ENCODE peak calls at places on chromosomes 13 and 19, in seven cellular contexts. K, R, Z, P, N, G and O are unnamed samples.

GRCh38 chr13:28574617-28575142 is 79.8 kb upstream of the FLT1 start:
- DNase-seq in G (no peak), K (peak), N (peak), R (no peak), P (no peak), Z (peak), O (no peak)

GRCh38 chr19:49851456-49852259 is 699 bp downstream of the PTOV1 start:
- DNase-seq in Z (no peak), R (peak), G (no peak), K (no peak), N (no peak), P (peak), O (peak)

GRCh38 chr19:1069009-1069779 is 2.2 kb downstream of the ARHGAP45 start:
- DNase-seq in N (no peak), Z (no peak), G (no peak), R (peak), P (no peak), K (no peak), O (peak)

GRCh38 chr19:452829-453228 is 8.0 kb downstream of the SHC2 start:
- DNase-seq in R (no peak), N (no peak), Z (no peak), G (no peak), K (no peak), P (no peak), O (no peak)

GRCh38 chr13:35979378-35979911 is 151.7 kb downstream of the DCLK1 start:
- DNase-seq in K (peak), N (peak), R (peak), P (peak), G (no peak), Z (peak), O (no peak)

GRCh38 chr19:4328243-4328990 is 10.2 kb downstream of the STAP2 start:
- DNase-seq in K (no peak), R (peak), Z (peak), N (peak), P (peak), G (peak), O (peak)

GRCh38 chr19:39402417-39403297 is 4.0 kb upstream of the ZFP36 start:
- DNase-seq in Z (peak), K (peak), R (peak), N (peak), P (peak), G (peak), O (peak)

GRCh38 chr13:29621401-29621800 is 25.9 kb upstream of the SLC7A1 start:
- DNase-seq in P (no peak), Z (peak), G (no peak), R (no peak), K (peak), N (peak), O (no peak)

GRCh38 chr19:42555801-42556200 is 27.5 kb upstream of the CEACAM1 start:
- DNase-seq in P (no peak), N (no peak), Z (no peak), K (no peak), G (no peak), R (no peak), O (no peak)

GRCh38 chr19:30014770-30015169 is 72.7 kb downstream of the URI1 start:
- DNase-seq in N (no peak), P (no peak), Z (no peak), G (no peak), R (no peak), K (no peak), O (no peak)

GRCh38 chr19:47719047-47719885 is 6.0 kb downstream of the EHD2 start:
- DNase-seq in R (peak), G (peak), P (peak), N (peak), K (peak), Z (peak), O (peak)

GRCh38 chr13:98454389-98454881 is 122.5 kb downstream of the STK24 start:
- DNase-seq in K (peak), R (no peak), N (peak), Z (peak), P (peak), G (no peak), O (no peak)

GRCh38 chr13:106061781-106062180 is 473.7 kb downstream of the EFNB2 start:
- DNase-seq in Z (no peak), G (no peak), N (no peak), K (no peak), P (no peak), R (no peak), O (no peak)

GRCh38 chr19:37306383-37306963 is 64.4 kb upstream of the ZNF527 start:
- DNase-seq in K (no peak), N (no peak), R (no peak), G (no peak), P (no peak), Z (no peak), O (no peak)

GRCh38 chr19:37304190-37304883 is 66.6 kb upstream of the ZNF527 start:
- DNase-seq in N (no peak), G (no peak), P (no peak), R (peak), Z (no peak), K (no peak), O (peak)

GRCh38 chr19:37304884-37305255 is 66.0 kb upstream of the ZNF527 start:
- DNase-seq in P (no peak), K (no peak), G (no peak), Z (no peak), N (no peak), R (no peak), O (no peak)

GRCh38 chr19:37313335-37313627 is 57.6 kb upstream of the ZNF527 start:
- DNase-seq in R (no peak), N (no peak), Z (no peak), P (no peak), G (no peak), K (no peak), O (no peak)

DNA sequence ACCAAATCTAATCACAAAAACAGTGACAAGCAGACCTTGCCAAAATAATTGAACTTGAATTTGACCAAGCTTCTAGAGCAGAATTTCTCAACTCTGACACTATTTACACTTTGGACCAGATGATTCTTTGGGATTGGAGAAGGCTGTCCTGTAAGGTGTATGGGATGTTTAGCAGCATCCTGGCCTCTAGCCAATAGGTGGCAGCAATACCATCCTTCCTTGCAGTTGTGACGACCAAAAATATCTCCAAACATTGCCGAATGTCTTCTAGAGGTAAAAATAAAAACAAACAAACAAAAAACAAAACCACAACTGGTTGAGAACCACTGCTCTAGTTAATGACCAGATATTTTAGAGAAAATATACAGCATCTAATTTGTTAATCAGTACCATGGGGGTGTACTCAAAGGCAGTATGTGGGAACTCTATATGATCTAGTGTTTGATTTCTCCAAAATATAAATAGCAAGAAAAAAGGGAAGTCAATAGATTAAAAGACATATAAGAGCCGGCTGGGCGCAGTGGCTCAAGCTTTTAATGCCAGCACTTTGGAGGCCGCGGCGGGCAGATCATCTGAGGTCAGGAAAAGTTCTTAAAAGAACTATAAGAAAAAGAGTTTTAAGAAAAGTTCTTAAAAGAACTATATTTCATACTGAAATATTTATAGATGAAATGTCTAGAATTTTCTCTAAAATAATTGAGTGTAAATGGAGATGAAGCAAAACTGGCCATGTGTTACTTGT is 60.9 kb upstream of the ZNF527 start:
- DNase-seq in R (no peak), P (no peak), Z (no peak), N (no peak), K (no peak), G (no peak), O (no peak)
- TF ChIP-seq CTCF in R (no peak), P (no peak), Z (no peak), N (peak), K (peak), G (no peak), O (no peak)

GRCh38 chr19:18599485-18599884 is 7.1 kb downstream of the CRLF1 start:
- DNase-seq in R (no peak), N (no peak), P (no peak), K (no peak), Z (no peak), G (no peak), O (no peak)

GRCh38 chr19:18597809-18598660 is 8.6 kb downstream of the CRLF1 start:
- DNase-seq in R (no peak), K (no peak), N (no peak), Z (no peak), P (no peak), G (no peak), O (no peak)

GRCh38 chr19:18594824-18595373 is 6.3 kb downstream of the REX1BD start:
- DNase-seq in R (no peak), N (no peak), P (no peak), K (no peak), G (no peak), Z (no peak), O (no peak)

GRCh38 chr19:18594096-18594823 is 5.7 kb downstream of the REX1BD start:
- DNase-seq in P (peak), N (peak), G (peak), Z (peak), K (peak), R (peak), O (peak)

DNA sequence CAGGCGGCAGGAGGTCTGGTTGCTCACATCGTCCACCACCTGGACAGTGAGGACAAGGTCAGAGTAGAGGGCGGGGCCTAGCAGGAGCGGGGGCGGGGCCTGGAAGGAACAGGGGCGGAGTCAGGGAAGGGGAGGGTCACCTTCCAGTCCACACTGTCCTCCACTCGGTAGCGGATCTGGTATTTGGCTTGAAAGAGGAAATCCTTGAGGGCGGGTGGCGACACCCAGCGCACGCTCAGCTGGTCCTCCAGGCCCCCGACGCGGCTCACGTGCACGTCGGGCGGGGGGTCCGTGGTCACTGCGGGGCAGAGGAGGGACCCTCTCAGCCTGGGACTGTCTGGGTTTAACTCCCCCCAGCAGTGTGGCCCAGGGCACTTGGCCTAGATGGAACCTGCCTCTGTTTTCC is 8.2 kb downstream of the REX1BD start:
- DNase-seq in R (peak), G (no peak), Z (no peak), N (no peak), K (no peak), P (no peak), O (peak)
- H3K27ac ChIP-seq in R (no peak), G (no peak), Z (no peak), N (no peak), K (no peak), P (no peak), O (no peak)

GRCh38 chr13:95250961-95251360 is 50.3 kb downstream of the ABCC4 start:
- DNase-seq in G (no peak), Z (no peak), K (no peak), R (no peak), N (no peak), P (no peak), O (no peak)
- H3K4me3 ChIP-seq in G (no peak), Z (no peak), K (no peak), R (no peak), N (no peak), P (no peak), O (no peak)

GRCh38 chr13:42040730-42041016 is 7.8 kb upstream of the DGKH start:
- DNase-seq in N (no peak), G (no peak), K (no peak), Z (no peak), R (no peak), P (no peak), O (no peak)

GRCh38 chr13:42038661-42039456 is 9.6 kb upstream of the DGKH start:
- DNase-seq in K (no peak), R (no peak), Z (peak), N (no peak), P (no peak), G (no peak), O (peak)

GRCh38 chr13:42041017-42041683 is 7.3 kb upstream of the DGKH start:
- DNase-seq in R (peak), K (peak), G (peak), N (peak), P (peak), Z (peak), O (peak)

GRCh38 chr13:42039457-42039945 is 8.9 kb upstream of the DGKH start:
- DNase-seq in Z (no peak), G (no peak), P (no peak), K (no peak), N (no peak), R (no peak), O (no peak)

DNA sequence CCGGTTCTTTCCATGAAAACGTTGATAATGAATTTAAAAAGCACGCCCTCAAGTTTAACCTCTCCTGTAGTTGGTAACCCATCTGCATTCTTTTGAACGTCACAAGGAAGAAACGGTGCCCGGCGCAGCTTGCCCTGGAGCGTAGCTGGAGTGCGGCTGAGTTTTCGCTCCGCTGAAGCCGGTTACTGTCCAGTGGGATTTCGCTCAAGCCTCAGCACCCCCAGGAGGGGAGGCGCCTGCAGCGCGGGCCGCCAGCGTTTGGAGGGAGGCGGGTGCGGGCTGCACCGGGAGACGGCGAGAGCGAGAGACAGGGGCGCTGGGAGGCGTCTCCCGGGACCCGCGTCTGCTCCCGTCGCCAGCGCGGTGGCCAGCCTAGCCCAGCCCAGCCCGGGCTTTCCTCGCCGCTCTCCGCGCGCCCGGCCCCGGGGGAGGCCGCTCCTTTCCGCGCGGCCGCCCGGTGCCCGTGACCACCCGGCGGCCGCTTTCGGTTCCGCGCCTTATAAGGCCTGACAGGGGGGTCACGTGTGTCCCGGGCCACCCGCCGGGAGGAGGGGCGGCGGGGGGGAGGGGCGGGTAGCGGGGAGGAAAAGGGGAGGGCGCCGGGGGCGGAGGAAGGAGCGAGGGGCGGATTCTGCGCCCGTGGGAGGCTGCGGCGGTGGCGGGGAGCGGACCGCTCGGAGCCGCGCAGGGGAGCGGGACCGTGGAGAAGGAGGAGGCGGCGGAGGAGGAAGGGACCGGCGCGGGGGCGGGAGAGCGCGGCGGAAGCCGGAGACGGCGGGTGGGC is 8.3 kb upstream of the DGKH start:
- DNase-seq in G (peak), R (peak), Z (peak), K (peak), P (peak), N (peak), O (peak)
- TF ChIP-seq CTCF in G (no peak), R (no peak), Z (peak), K (peak), P (peak), N (peak), O (no peak)

DNA sequence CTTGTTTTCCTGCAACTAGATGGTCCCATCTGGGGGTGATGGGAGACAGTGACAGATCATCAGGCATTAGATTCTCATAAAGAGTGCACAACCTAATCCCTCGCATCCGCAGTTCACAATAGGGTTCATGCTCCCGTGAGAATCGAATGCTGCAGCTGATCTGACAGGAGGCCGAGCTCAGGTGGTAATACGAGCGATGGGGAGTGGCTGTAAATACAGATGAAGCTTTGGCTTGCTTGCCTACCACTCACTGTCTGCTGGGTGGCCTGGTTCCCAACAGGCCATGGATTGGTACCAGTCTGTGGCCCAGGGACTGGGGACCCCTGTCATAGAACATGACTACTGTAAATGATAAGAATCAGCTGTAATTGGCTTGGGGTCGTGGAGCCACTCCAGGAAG is 28.0 kb downstream of the WDR88 start:
- DNase-seq in P (no peak), K (no peak), R (no peak), Z (no peak), N (no peak), G (no peak), O (no peak)
- H3K27ac ChIP-seq in P (no peak), K (no peak), R (no peak), Z (no peak), N (no peak), G (no peak), O (no peak)

GRCh38 chr13:32893176-32893575 is 123.0 kb upstream of the KL start:
- DNase-seq in K (no peak), N (no peak), R (no peak), P (no peak), Z (no peak), G (no peak), O (no peak)
- H3K4me3 ChIP-seq in K (no peak), N (no peak), R (no peak), P (no peak), Z (no peak), G (no peak), O (no peak)

GRCh38 chr13:26878465-26878864 is 117.9 kb upstream of the GPR12 start:
- DNase-seq in N (no peak), P (no peak), K (no peak), R (no peak), G (no peak), Z (no peak), O (no peak)

GRCh38 chr13:26867451-26868067 is 107.0 kb upstream of the GPR12 start:
- DNase-seq in G (no peak), K (peak), R (no peak), Z (peak), P (no peak), N (peak), O (no peak)

GRCh38 chr13:26873174-26873698 is 112.7 kb upstream of the GPR12 start:
- DNase-seq in Z (no peak), P (no peak), K (no peak), G (no peak), R (no peak), N (no peak), O (no peak)

DNA sequence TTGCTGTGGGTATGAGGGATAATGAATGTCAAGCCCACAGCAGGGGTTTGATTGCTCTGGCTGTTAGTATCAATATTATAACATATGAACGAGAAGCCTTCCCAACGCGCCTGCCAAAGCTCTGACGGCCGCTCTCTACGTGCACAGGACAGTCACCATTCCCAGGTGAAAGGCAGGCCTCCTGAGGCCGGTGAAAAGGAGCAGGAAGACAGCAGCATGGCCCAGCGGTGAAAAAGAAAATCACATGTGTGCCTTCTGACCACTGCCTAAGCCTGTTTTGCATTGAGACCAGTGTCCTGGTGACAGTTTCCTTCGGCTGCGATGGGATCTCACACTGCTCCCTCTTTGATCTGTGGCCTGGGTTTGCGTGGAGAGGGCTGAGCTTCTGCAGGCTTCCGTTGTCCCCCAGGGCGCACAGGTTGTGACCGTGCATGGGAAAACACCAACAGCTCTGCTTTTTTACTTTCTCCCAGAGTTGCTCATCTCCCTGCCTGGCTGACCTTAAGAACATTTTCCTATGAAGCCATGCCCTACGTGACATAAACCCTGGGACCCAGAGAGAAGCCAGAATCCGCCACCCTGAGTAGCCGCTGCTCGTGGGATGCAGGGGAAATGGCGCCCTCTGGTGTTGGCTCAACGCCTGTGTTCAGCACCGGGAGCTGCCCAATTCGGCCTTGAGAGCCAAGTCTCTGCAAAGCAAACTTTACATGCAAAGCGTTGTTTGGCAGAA is 112.0 kb upstream of the GPR12 start:
- DNase-seq in Z (peak), R (peak), N (peak), K (peak), G (no peak), P (no peak), O (peak)
- TF ChIP-seq CTCF in Z (peak), R (peak), N (peak), K (peak), G (no peak), P (no peak), O (peak)

DNA sequence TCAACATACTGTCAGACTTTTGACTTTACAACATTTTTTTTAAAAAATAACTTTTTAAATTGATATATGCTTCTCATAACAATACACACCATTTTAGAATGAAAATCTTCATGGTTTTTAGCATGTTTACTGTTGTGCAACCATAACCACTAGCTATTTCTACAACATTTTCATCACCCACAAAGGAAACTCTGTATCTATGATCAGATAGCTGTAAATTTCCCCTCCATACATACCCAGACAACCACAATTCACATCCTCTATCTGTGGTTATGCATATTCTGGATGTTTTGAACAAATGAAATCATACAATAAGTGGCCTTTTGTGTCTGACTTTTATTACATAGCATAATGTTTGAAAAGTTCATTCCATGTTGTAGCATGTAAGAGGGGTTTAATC is 1666.0 kb downstream of the EFNB2 start:
- DNase-seq in G (no peak), Z (no peak), K (peak), N (peak), R (no peak), P (no peak), O (no peak)
- H3K27ac ChIP-seq in G (no peak), Z (no peak), K (no peak), N (no peak), R (no peak), P (no peak), O (no peak)

GRCh38 chr13:96792736-96793444 is 201.4 kb downstream of the OXGR1 start:
- DNase-seq in R (no peak), N (no peak), G (no peak), P (no peak), Z (no peak), K (no peak), O (no peak)
- H3K4me3 ChIP-seq in R (no peak), N (no peak), G (no peak), P (no peak), Z (no peak), K (no peak), O (no peak)